ENCODE peak calls at places on chromosomes 16 and 17, in nine cellular contexts. E is lower leg skin, N is psoas muscle, G is MM.1S, Y is fibroblast of the aortic adventitia, S is fibroblast of pulmonary artery, R is astrocyte of the spinal cord, J is fibroblast of lung, B is stomach. M is an unnamed sample.

GRCh38 chr17:37368577-37368976 is 7.2 kb upstream of the C17orf78 start:
- DNase-seq in E (no peak), N (no peak), G (no peak), Y (peak), S (peak), R (no peak), J (peak), B (no peak), M (peak)

GRCh38 chr17:58378895-58379824 is 27.2 kb upstream of the SUPT4H1 start:
- DNase-seq in E (no peak), N (no peak), G (no peak), Y (no peak), S (no peak), R (no peak), J (no peak), B (no peak), M (no peak)

GRCh38 chr17:37844158-37844976 is 79.8 kb upstream of the TBC1D3K start:
- DNase-seq in E (peak), N (peak), G (peak), Y (peak), S (peak), R (peak), J (peak), B (peak), M (peak)

GRCh38 chr17:19304751-19305150 is 57.8 kb downstream of the B9D1 start:
- DNase-seq in E (no peak), N (no peak), G (no peak), Y (no peak), S (no peak), R (no peak), J (no peak), B (no peak), M (no peak)

GRCh38 chr16:68416057-68417046 is 32.0 kb downstream of the SMPD3 start:
- DNase-seq in E (no peak), N (no peak), G (no peak), Y (no peak), S (no peak), R (no peak), J (no peak), B (peak), M (no peak)

GRCh38 chr16:67992661-67993206 is 6.5 kb downstream of the DPEP2 start:
- DNase-seq in E (no peak), N (no peak), G (no peak), Y (no peak), S (no peak), R (no peak), J (no peak), B (no peak), M (no peak)

GRCh38 chr16:47465919-47466630 is 4.9 kb downstream of the PHKB start:
- DNase-seq in E (no peak), N (no peak), G (no peak), Y (no peak), S (no peak), R (no peak), J (no peak), B (no peak), M (no peak)

GRCh38 chr16:28326881-28327610 is 34.7 kb downstream of the SBK1 start:
- DNase-seq in E (no peak), N (peak), G (peak), Y (peak), S (peak), R (peak), J (peak), B (peak), M (peak)

GRCh38 chr17:78494961-78495330 is 82.2 kb downstream of the DNAH17 start:
- DNase-seq in E (no peak), N (no peak), G (no peak), Y (no peak), S (no peak), R (no peak), J (no peak), B (no peak), M (no peak)

DNA sequence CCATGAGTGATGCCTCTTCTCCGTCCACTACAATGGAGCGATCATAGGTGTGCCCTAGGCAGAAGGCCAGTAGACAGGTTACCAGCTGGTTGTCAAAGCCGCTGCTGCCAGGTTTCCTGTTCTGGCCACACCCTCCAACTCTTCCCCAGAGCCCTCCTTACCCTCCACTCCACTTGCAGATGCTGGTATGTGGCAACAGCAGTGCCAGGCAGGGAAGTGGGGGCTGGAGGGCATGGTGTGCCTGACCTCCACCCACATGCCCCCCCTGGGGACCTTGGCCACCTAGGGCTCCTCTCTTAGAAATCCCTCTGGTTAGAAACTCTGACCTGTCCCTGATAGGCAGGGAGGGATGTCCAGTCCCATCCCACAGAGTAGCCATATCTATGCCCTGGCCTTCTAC is 1.5 kb downstream of the RRAD start:
- DNase-seq in E (no peak), N (no peak), G (no peak), Y (no peak), S (no peak), R (no peak), J (no peak), B (no peak), M (no peak)
- H3K4me3 ChIP-seq in E (no peak), N (peak), G (no peak), Y (no peak), S (no peak), R (no peak), J (no peak), B (peak), M (no peak)

DNA sequence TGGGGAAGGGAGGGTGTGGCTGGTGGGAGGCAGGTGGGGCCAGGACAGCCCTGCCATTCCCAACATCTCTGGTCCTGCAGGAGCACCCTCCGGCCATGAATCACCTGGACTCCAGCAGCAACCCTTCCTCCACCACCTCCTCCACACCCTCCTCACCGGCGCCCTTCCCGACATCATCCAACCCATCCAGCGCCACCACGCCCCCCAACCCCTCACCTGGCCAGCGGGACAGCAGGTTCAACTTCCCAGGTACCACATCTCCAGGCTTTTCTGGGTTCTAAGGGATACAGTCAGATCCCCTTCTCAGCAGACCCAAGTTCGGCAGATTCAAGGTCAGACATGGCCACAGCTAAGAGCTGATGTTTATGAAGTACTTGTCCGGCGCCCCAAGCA is 33.8 kb upstream of the LGALS9 start:
- DNase-seq in E (no peak), N (no peak), G (no peak), Y (no peak), S (no peak), R (no peak), J (no peak), B (no peak), M (no peak)
- H3K4me3 ChIP-seq in E (no peak), N (no peak), G (no peak), Y (no peak), S (no peak), R (no peak), J (no peak), B (no peak), M (no peak)

DNA sequence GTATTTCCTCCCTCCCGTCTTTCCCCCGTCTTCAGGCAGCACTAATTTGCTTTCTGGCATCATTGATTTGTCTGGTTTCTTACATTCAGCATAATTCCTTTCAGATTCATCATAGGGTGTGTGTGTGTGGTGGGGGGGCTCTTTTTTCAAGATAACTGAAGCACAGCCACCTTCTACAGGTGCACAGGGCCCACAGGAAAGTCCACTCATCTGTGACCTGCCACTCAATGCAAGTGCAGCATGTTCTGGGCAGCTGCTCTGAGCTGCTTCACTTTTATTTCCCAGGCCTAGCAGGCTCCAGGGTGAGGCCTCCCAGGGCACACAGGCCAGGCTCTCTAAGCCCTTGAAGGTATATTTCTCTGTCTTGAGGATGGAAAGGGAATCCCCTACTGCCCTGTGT is 35.2 kb upstream of the MYH10 start:
- DNase-seq in E (no peak), N (no peak), G (no peak), Y (no peak), S (no peak), R (no peak), J (no peak), B (no peak), M (no peak)
- H3K4me3 ChIP-seq in E (no peak), N (no peak), G (no peak), Y (no peak), S (no peak), R (no peak), J (no peak), B (no peak), M (no peak)

GRCh38 chr16:64132190-64132589 is 989.7 kb downstream of the CDH11 start:
- DNase-seq in E (no peak), N (no peak), G (no peak), Y (no peak), S (no peak), R (no peak), J (no peak), B (no peak), M (no peak)
- H3K4me3 ChIP-seq in E (no peak), N (no peak), G (no peak), Y (no peak), S (no peak), R (no peak), J (no peak), B (no peak), M (no peak)

GRCh38 chr16:22366371-22366770 is 8.0 kb downstream of the CDR2 start:
- DNase-seq in E (no peak), N (no peak), G (no peak), Y (no peak), S (no peak), R (no peak), J (no peak), B (no peak), M (no peak)
- H3K4me3 ChIP-seq in E (no peak), N (no peak), G (no peak), Y (no peak), S (no peak), R (no peak), J (no peak), B (no peak), M (no peak)

GRCh38 chr17:82703935-82704865 is 5.7 kb upstream of the RAB40B start:
- DNase-seq in E (no peak), N (no peak), G (no peak), Y (no peak), S (no peak), R (no peak), J (no peak), B (peak), M (no peak)
- H3K4me3 ChIP-seq in E (no peak), N (no peak), G (no peak), Y (no peak), S (no peak), R (no peak), J (no peak), B (no peak), M (no peak)

GRCh38 chr16:682493-683395 is 1.4 kb downstream of the JMJD8 start:
- DNase-seq in E (no peak), N (no peak), G (no peak), Y (no peak), S (no peak), R (no peak), J (no peak), B (no peak), M (no peak)
- H3K4me3 ChIP-seq in E (no peak), N (peak), G (peak), Y (peak), S (peak), R (peak), J (no peak), B (peak), M (peak)

GRCh38 chr17:73093286-73093685 is 798 bp upstream of the SLC39A11 start:
- DNase-seq in E (no peak), N (no peak), G (no peak), Y (no peak), S (no peak), R (no peak), J (no peak), B (no peak), M (no peak)
- H3K4me3 ChIP-seq in E (no peak), N (peak), G (no peak), Y (no peak), S (no peak), R (no peak), J (no peak), B (peak), M (no peak)

GRCh38 chr17:43645765-43646481 is 15.8 kb downstream of the MEOX1 start:
- DNase-seq in E (peak), N (peak), G (no peak), Y (peak), S (peak), R (no peak), J (peak), B (peak), M (peak)
- H3K4me3 ChIP-seq in E (peak), N (peak), G (no peak), Y (peak), S (peak), R (peak), J (peak), B (peak), M (peak)

GRCh38 chr17:30954046-30954805 is 16.6 kb upstream of the RNF135 start:
- DNase-seq in E (no peak), N (peak), G (no peak), Y (peak), S (no peak), R (no peak), J (no peak), B (no peak), M (no peak)
- H3K4me3 ChIP-seq in E (no peak), N (peak), G (no peak), Y (no peak), S (no peak), R (no peak), J (no peak), B (no peak), M (no peak)

M was measured in MG63.